ENCODE peak calls at places on chromosomes 16 and 17, in nine cellular contexts. K is neural crest cell, M is left ventricle myocardium inferior, R is stomach, O is AG04450, Y is fibroblast of mammary gland, T is mammary epithelial cell, D is RWPE1, Q is cardiac fibroblast. J is an unnamed sample.

GRCh38 chr16:48507886-48508285 is 102.1 kb downstream of the N4BP1 start:
- DNase-seq in K (no peak), M (no peak), R (no peak), O (no peak), Y (no peak), T (no peak), D (no peak), Q (no peak), J (no peak)

GRCh38 chr17:978110-979093 is 1.2 kb downstream of the NXN start:
- DNase-seq in K (peak), M (peak), R (peak), O (no peak), Y (peak), T (peak), D (no peak), Q (peak), J (no peak)

GRCh38 chr16:85172465-85173071 is 60.3 kb upstream of the CIBAR2 start:
- DNase-seq in K (no peak), M (no peak), R (no peak), O (no peak), Y (peak), T (no peak), D (no peak), Q (no peak), J (peak)

GRCh38 chr17:60154616-60155426 is 5.0 kb downstream of the CA4 start:
- DNase-seq in K (no peak), M (no peak), R (peak), O (no peak), Y (peak), T (no peak), D (peak), Q (peak), J (no peak)

GRCh38 chr16:85148959-85149358 is 36.7 kb upstream of the CIBAR2 start:
- DNase-seq in K (no peak), M (no peak), R (no peak), O (no peak), Y (peak), T (no peak), D (no peak), Q (peak), J (no peak)

GRCh38 chr16:8855972-8856371 is 12.8 kb downstream of the CARHSP1 start:
- DNase-seq in K (no peak), M (no peak), R (no peak), O (no peak), Y (no peak), T (no peak), D (no peak), Q (no peak), J (peak)

GRCh38 chr16:2089676-2090480 is 42.1 kb downstream of the TSC2 start:
- DNase-seq in K (no peak), M (no peak), R (no peak), O (no peak), Y (no peak), T (no peak), D (no peak), Q (no peak), J (no peak)

GRCh38 chr16:2737238-2737605 is 15.2 kb upstream of the SRRM2 start:
- DNase-seq in K (no peak), M (no peak), R (no peak), O (no peak), Y (no peak), T (no peak), D (no peak), Q (no peak), J (no peak)

GRCh38 chr16:49468611-49469322 is 95.2 kb downstream of the C16orf78 start:
- DNase-seq in K (no peak), M (no peak), R (peak), O (no peak), Y (no peak), T (no peak), D (no peak), Q (no peak), J (no peak)

GRCh38 chr16:28317040-28317880 is 24.9 kb downstream of the SBK1 start:
- DNase-seq in K (peak), M (peak), R (peak), O (no peak), Y (peak), T (peak), D (peak), Q (peak), J (peak)

GRCh38 chr17:13490906-13491502 is 110.7 kb downstream of the HS3ST3A1 start:
- DNase-seq in K (no peak), M (no peak), R (no peak), O (no peak), Y (no peak), T (no peak), D (no peak), Q (no peak), J (no peak)

GRCh38 chr16:12613131-12613991 is 190.3 kb downstream of the CPPED1 start:
- DNase-seq in K (no peak), M (no peak), R (no peak), O (no peak), Y (peak), T (peak), D (peak), Q (no peak), J (peak)

GRCh38 chr17:82236142-82236971 is 7.5 kb downstream of the SLC16A3 start:
- DNase-seq in K (peak), M (peak), R (peak), O (no peak), Y (peak), T (peak), D (no peak), Q (peak), J (peak)

GRCh38 chr17:8867361-8867981 is at the start of gene PIK3R6:
- DNase-seq in K (no peak), M (no peak), R (no peak), O (no peak), Y (no peak), T (no peak), D (no peak), Q (no peak), J (no peak)

GRCh38 chr16:67872631-67873434 is at the start of gene EDC4:
- DNase-seq in K (peak), M (peak), R (peak), O (peak), Y (peak), T (peak), D (peak), Q (peak), J (peak)

GRCh38 chr16:81861503-81861902 is 82.4 kb downstream of the PLCG2 start:
- DNase-seq in K (no peak), M (no peak), R (no peak), O (no peak), Y (no peak), T (peak), D (peak), Q (no peak), J (no peak)

GRCh38 chr16:2366660-2367309 is 26.3 kb upstream of the ABCA3 start:
- DNase-seq in K (no peak), M (no peak), R (no peak), O (no peak), Y (no peak), T (no peak), D (no peak), Q (no peak), J (no peak)

GRCh38 chr16:8623634-8624033 is 2.1 kb downstream of the METTL22 start:
- DNase-seq in K (no peak), M (no peak), R (no peak), O (no peak), Y (peak), T (peak), D (peak), Q (no peak), J (no peak)

GRCh38 chr17:79304907-79305306 is 230.3 kb downstream of the ENGASE start:
- DNase-seq in K (no peak), M (no peak), R (no peak), O (no peak), Y (no peak), T (no peak), D (no peak), Q (no peak), J (no peak)

GRCh38 chr17:31580331-31581021 is 189.0 kb downstream of the RAB11FIP4 start:
- DNase-seq in K (no peak), M (no peak), R (peak), O (no peak), Y (peak), T (peak), D (peak), Q (peak), J (no peak)

GRCh38 chr17:58335061-58335731 is 6.6 kb upstream of the TSPOAP1 start:
- DNase-seq in K (no peak), M (no peak), R (no peak), O (no peak), Y (no peak), T (no peak), D (no peak), Q (no peak), J (peak)

GRCh38 chr17:45088741-45089140 is 27.6 kb downstream of the NMT1 start:
- DNase-seq in K (no peak), M (no peak), R (no peak), O (no peak), Y (no peak), T (no peak), D (no peak), Q (no peak), J (no peak)

GRCh38 chr17:81120149-81120484 is 45.2 kb upstream of the PVALEF start:
- DNase-seq in K (no peak), M (no peak), R (no peak), O (no peak), Y (no peak), T (no peak), D (no peak), Q (no peak), J (no peak)
- TF ChIP-seq CTCF in K (peak), M (no peak), R (no peak), O (no peak), Y (no peak), T (no peak), D (no peak), Q (no peak), J (no peak)

GRCh38 chr17:3959295-3959899 is 4.8 kb downstream of the ATP2A3 start:
- DNase-seq in K (no peak), M (no peak), R (peak), O (peak), Y (peak), T (no peak), D (peak), Q (no peak), J (peak)
- TF ChIP-seq CTCF in K (no peak), M (no peak), R (no peak), O (no peak), Y (no peak), T (no peak), D (no peak), Q (no peak), J (no peak)

GRCh38 chr17:73531171-73531570 is 113.1 kb downstream of the SDK2 start:
- DNase-seq in K (no peak), M (no peak), R (no peak), O (no peak), Y (no peak), T (no peak), D (no peak), Q (no peak), J (no peak)
- TF ChIP-seq CTCF in K (no peak), M (no peak), R (no peak), O (no peak), Y (no peak), T (no peak), D (no peak), Q (no peak), J (no peak)

GRCh38 chr17:53570731-53571130 is 252.0 kb upstream of the KIF2B start:
- DNase-seq in K (no peak), M (no peak), R (no peak), O (no peak), Y (no peak), T (no peak), D (no peak), Q (no peak), J (no peak)
- TF ChIP-seq CTCF in K (no peak), M (no peak), R (no peak), O (no peak), Y (no peak), T (no peak), D (no peak), Q (no peak), J (no peak)

GRCh38 chr16:87818533-87819161 is 50.7 kb downstream of the SLC7A5 start:
- DNase-seq in K (no peak), M (no peak), R (no peak), O (no peak), Y (no peak), T (no peak), D (no peak), Q (no peak), J (no peak)

GRCh38 chr16:87812200-87812656 is 46.4 kb upstream of the KLHDC4 start:
- DNase-seq in K (no peak), M (no peak), R (no peak), O (no peak), Y (no peak), T (no peak), D (no peak), Q (no peak), J (no peak)

GRCh38 chr16:87816507-87817100 is 50.8 kb upstream of the KLHDC4 start:
- DNase-seq in K (no peak), M (no peak), R (no peak), O (no peak), Y (no peak), T (no peak), D (no peak), Q (no peak), J (no peak)

GRCh38 chr16:87817910-87818309 is 51.4 kb downstream of the SLC7A5 start:
- DNase-seq in K (no peak), M (no peak), R (no peak), O (no peak), Y (no peak), T (no peak), D (no peak), Q (no peak), J (no peak)

DNA sequence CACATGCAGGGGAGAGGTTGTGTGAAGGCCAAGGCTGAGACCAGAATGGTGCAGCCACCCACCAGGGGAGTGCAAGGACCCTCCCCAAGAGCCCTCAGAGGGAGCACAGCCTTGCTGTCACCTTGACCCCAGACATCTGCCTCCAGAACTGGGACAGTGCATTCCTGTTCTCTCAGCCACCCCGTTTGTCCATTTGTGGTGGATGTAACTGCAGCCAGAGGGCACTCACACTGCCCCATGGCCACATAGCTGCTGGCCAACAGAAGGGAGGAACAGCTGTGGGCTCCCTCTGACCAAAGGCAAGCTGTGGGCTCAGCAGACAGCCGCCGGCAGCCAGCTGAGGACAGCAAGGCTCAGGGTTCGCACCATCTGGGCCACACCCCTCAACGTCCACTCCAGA is 49.8 kb upstream of the KLHDC4 start:
- DNase-seq in K (no peak), M (no peak), R (no peak), O (no peak), Y (no peak), T (no peak), D (no peak), Q (no peak), J (no peak)
- TF ChIP-seq CTCF in K (no peak), M (no peak), R (no peak), O (peak), Y (no peak), T (no peak), D (no peak), Q (no peak), J (no peak)